ENCODE peak calls at places on chromosomes 7 and 10, in nine cellular contexts. E is colonic mucosa; J is stimulated activated CD8-positive, alpha-beta memory T cell treated with anti-CD3 and anti-CD28 coated beads, Interleukin-2, amount 100 ng/mL, for 48 hours; F is iPS-NIHi11; W is CD8-positive, alpha-beta T cell; Z is fibroblast of lung; N is EL; R is hippocampal formation; B is RWPE1. O is an unnamed sample.

GRCh38 chr7:140625908-140626868 is 14.4 kb downstream of the DENND2A start:
- DNase-seq in E (peak; percentile 68), J (no peak), F (peak; percentile 62), W (no peak), Z (peak; percentile 97), N (peak; percentile 99), R (no peak), B (peak; percentile 59), O (peak; percentile 97)

GRCh38 chr10:123649672-123650071 is 16.5 kb upstream of the GPR26 start:
- DNase-seq in E (no peak), J (no peak), F (no peak), W (no peak), Z (no peak), N (no peak), R (no peak), B (no peak), O (no peak)

GRCh38 chr10:93272884-93273675 is 199.4 kb downstream of the CYP26A1 start:
- DNase-seq in E (no peak), J (no peak), F (peak; percentile 64), W (no peak), Z (no peak), N (no peak), R (no peak), B (no peak), O (no peak)

GRCh38 chr10:29517352-29517923 is 117.3 kb downstream of the SVIL start:
- DNase-seq in E (peak; percentile 39), J (no peak), F (peak; percentile 79), W (no peak), Z (peak; percentile 29), N (peak; percentile 47), R (no peak), B (no peak), O (peak; percentile 63)

GRCh38 chr7:2468227-2468626 is 8.0 kb downstream of the GRIFIN start:
- DNase-seq in E (no peak), J (no peak), F (no peak), W (no peak), Z (no peak), N (no peak), R (no peak), B (no peak), O (no peak)

GRCh38 chr10:62046522-62047239 is 145.2 kb downstream of the ARID5B start:
- DNase-seq in E (no peak), J (no peak), F (no peak), W (no peak), Z (peak; percentile 80), N (peak; percentile 85), R (no peak), B (peak; percentile 17), O (peak; percentile 72)

GRCh38 chr10:87987206-87987605 is 123.8 kb downstream of the PTEN start:
- DNase-seq in E (no peak), J (no peak), F (no peak), W (no peak), Z (no peak), N (no peak), R (no peak), B (no peak), O (no peak)

GRCh38 chr10:105150486-105150885 is 509.4 kb downstream of the SORCS3 start:
- DNase-seq in E (no peak), J (no peak), F (no peak), W (no peak), Z (peak; percentile 90), N (no peak), R (no peak), B (no peak), O (no peak)

GRCh38 chr7:108094375-108094774 is 35.8 kb downstream of the LAMB4 start:
- DNase-seq in E (no peak), J (no peak), F (no peak), W (no peak), Z (peak; percentile 86), N (peak; percentile 60), R (no peak), B (no peak), O (peak; percentile 94)

GRCh38 chr7:78141533-78142281 is 343.1 kb downstream of the PHTF2 start:
- DNase-seq in E (no peak), J (no peak), F (no peak), W (no peak), Z (peak; percentile 87), N (peak; percentile 84), R (peak; percentile 69), B (no peak), O (peak; percentile 42)

GRCh38 chr7:96786261-96786997 is 76.8 kb upstream of the SEM1 start:
- DNase-seq in E (no peak), J (no peak), F (peak; percentile 18), W (no peak), Z (no peak), N (no peak), R (peak; percentile 1), B (no peak), O (no peak)

GRCh38 chr10:37975407-37975991 is 948 bp downstream of the ZNF25 start:
- DNase-seq in E (no peak), J (no peak), F (no peak), W (no peak), Z (peak; percentile 11), N (peak; percentile 14), R (peak; percentile 46), B (peak; percentile 3), O (peak; percentile 23)

GRCh38 chr10:58590924-58591323 is 78.3 kb downstream of the BICC1 start:
- DNase-seq in E (no peak), J (no peak), F (no peak), W (no peak), Z (peak; percentile 56), N (no peak), R (no peak), B (no peak), O (peak; percentile 44)

GRCh38 chr10:79264942-79265341 is 82.3 kb upstream of the PPIF start:
- DNase-seq in E (no peak), J (no peak), F (peak; percentile 83), W (no peak), Z (no peak), N (peak; percentile 41), R (no peak), B (peak; percentile 95), O (peak; percentile 63)

GRCh38 chr10:21531164-21531563 is 2.9 kb upstream of the MLLT10 start:
- DNase-seq in E (no peak), J (no peak), F (no peak), W (no peak), Z (peak; percentile 80), N (peak; percentile 30), R (no peak), B (no peak), O (peak; percentile 58)

GRCh38 chr10:84184517-84184916 is 9.8 kb upstream of the CDHR1 start:
- DNase-seq in E (peak; percentile 89), J (no peak), F (no peak), W (no peak), Z (no peak), N (no peak), R (no peak), B (no peak), O (no peak)

GRCh38 chr7:116334555-116334954 is 124.2 kb downstream of the TES start:
- DNase-seq in E (no peak), J (no peak), F (no peak), W (no peak), Z (no peak), N (no peak), R (no peak), B (no peak), O (peak; percentile 59)

GRCh38 chr10:4111593-4111992 is 326.6 kb upstream of the KLF6 start:
- DNase-seq in E (no peak), J (no peak), F (no peak), W (no peak), Z (peak; percentile 61), N (peak; percentile 20), R (no peak), B (no peak), O (no peak)

GRCh38 chr7:495326-495725 is 24.3 kb downstream of the PDGFA start:
- DNase-seq in E (no peak), J (no peak), F (no peak), W (no peak), Z (no peak), N (no peak), R (no peak), B (no peak), O (no peak)

GRCh38 chr7:156220701-156221100 is 408.4 kb upstream of the SHH start:
- DNase-seq in E (no peak), J (no peak), F (no peak), W (no peak), Z (no peak), N (no peak), R (no peak), B (no peak), O (no peak)

GRCh38 chr7:111756687-111757178 is 194.4 kb upstream of the IMMP2L start:
- DNase-seq in E (peak; percentile 30), J (no peak), F (peak; percentile 50), W (no peak), Z (peak; percentile 76), N (peak; percentile 38), R (peak; percentile 90), B (no peak), O (peak; percentile 93)

GRCh38 chr10:112792487-112793196 is 157.4 kb upstream of the TCF7L2 start:
- DNase-seq in E (peak; percentile 67), J (no peak), F (no peak), W (no peak), Z (peak; percentile 68), N (peak; percentile 34), R (peak; percentile 65), B (no peak), O (peak; percentile 61)

GRCh38 chr10:49001402-49001801 is 61.8 kb upstream of the LRRC18 start:
- DNase-seq in E (no peak), J (no peak), F (peak; percentile 75), W (no peak), Z (no peak), N (no peak), R (no peak), B (peak; percentile 13), O (no peak)

GRCh38 chr10:77287647-77288120 is 349.9 kb downstream of the KCNMA1 start:
- DNase-seq in E (peak; percentile 20), J (no peak), F (no peak), W (no peak), Z (no peak), N (no peak), R (no peak), B (no peak), O (peak; percentile 19)

GRCh38 chr10:104054430-104054829 is 31.2 kb downstream of the COL17A1 start:
- DNase-seq in E (no peak), J (no peak), F (no peak), W (no peak), Z (peak; percentile 84), N (peak; percentile 90), R (no peak), B (peak; percentile 81), O (peak; percentile 43)

GRCh38 chr7:80943342-80943741 is 24.5 kb upstream of the SEMA3C start:
- DNase-seq in E (no peak), J (no peak), F (no peak), W (no peak), Z (no peak), N (no peak), R (no peak), B (no peak), O (peak; percentile 13)

GRCh38 chr7:24979470-24979862 is 512 bp downstream of the OSBPL3 start:
- DNase-seq in E (peak; percentile 68), J (peak; percentile 70), F (peak; percentile 66), W (peak; percentile 45), Z (no peak), N (peak; percentile 81), R (peak; percentile 39), B (peak; percentile 58), O (peak; percentile 66)

GRCh38 chr10:61452655-61453641 is at the start of gene TMEM26:
- DNase-seq in E (peak; percentile 50), J (no peak), F (peak; percentile 49), W (no peak), Z (peak; percentile 63), N (peak; percentile 65), R (no peak), B (no peak), O (no peak)

GRCh38 chr10:124313374-124313773 is 105.3 kb downstream of the OAT start:
- DNase-seq in E (no peak), J (no peak), F (no peak), W (no peak), Z (no peak), N (no peak), R (no peak), B (no peak), O (no peak)

GRCh38 chr10:63798599-63799498 is 277.6 kb downstream of the REEP3 start:
- DNase-seq in E (peak; percentile 42), J (no peak), F (peak; percentile 26), W (no peak), Z (peak; percentile 98), N (peak; percentile 89), R (no peak), B (peak; percentile 39), O (peak; percentile 91)

GRCh38 chr10:74589226-74589673 is 237.2 kb upstream of the KAT6B start:
- DNase-seq in E (peak; percentile 71), J (peak; percentile 62), F (peak; percentile 65), W (peak; percentile 73), Z (peak; percentile 99), N (peak; percentile 86), R (peak; percentile 79), B (peak; percentile 80), O (peak; percentile 100)